ENCODE peak calls at places on chromosomes 6 and 20, in six cellular contexts. J, M, G, U, K and N are unnamed samples.

GRCh38 chr6:31575952-31576684 is 753 bp downstream of the TNF start:
- DNase-seq in G (no peak), U (no peak), J (no peak), M (no peak), K (no peak), N (no peak)

GRCh38 chr20:31856516-31856915 is 11.1 kb upstream of the FOXS1 start:
- DNase-seq in G (no peak), J (no peak), U (no peak), M (no peak), K (no peak), N (no peak)

GRCh38 chr6:36947570-36948351 is 6.8 kb upstream of the PI16 start:
- DNase-seq in J (no peak), U (peak; percentile 73), M (no peak), K (peak; percentile 70), G (no peak), N (no peak)

GRCh38 chr6:110548124-110548847 is 71.9 kb upstream of the SLC22A16 start:
- DNase-seq in G (no peak), J (no peak), K (no peak), M (no peak), U (no peak), N (no peak)

GRCh38 chr6:22318404-22318803 is 21.6 kb upstream of the PRL start:
- DNase-seq in G (no peak), M (no peak), K (no peak), J (no peak), U (no peak), N (no peak)

GRCh38 chr20:51345601-51346101 is 196.9 kb downstream of the NFATC2 start:
- DNase-seq in M (no peak), J (no peak), U (no peak), G (peak; percentile 37), K (no peak), N (no peak)

GRCh38 chr6:5723905-5724691 is 282.6 kb downstream of the NRN1 start:
- DNase-seq in U (no peak), M (no peak), G (no peak), J (peak; percentile 20), K (no peak), N (no peak)

GRCh38 chr20:48949304-48950170 is 28.0 kb downstream of the ARFGEF2 start:
- DNase-seq in J (no peak), U (no peak), G (no peak), M (no peak), K (no peak), N (no peak)

GRCh38 chr6:116210750-116211425 is 43.0 kb downstream of the TSPYL4 start:
- DNase-seq in J (no peak), K (peak; percentile 2), U (peak; percentile 8), G (no peak), M (no peak), N (no peak)

GRCh38 chr6:21556968-21557721 is 36.4 kb upstream of the SOX4 start:
- DNase-seq in U (no peak), M (no peak), G (no peak), J (no peak), K (no peak), N (no peak)

GRCh38 chr6:18387061-18387721 is at the start of gene RNF144B:
- DNase-seq in K (peak; percentile 78), U (peak; percentile 52), J (peak; percentile 47), G (peak; percentile 20), M (peak; percentile 7), N (no peak)

GRCh38 chr6:139473239-139473701 is 98.8 kb upstream of the CITED2 start:
- DNase-seq in M (no peak), G (no peak), J (no peak), K (no peak), U (no peak), N (no peak)

GRCh38 chr6:92507552-92507951 is 911.8 kb downstream of the EPHA7 start:
- DNase-seq in M (no peak), J (no peak), U (no peak), K (no peak), G (no peak), N (no peak)